ENCODE peak calls at places on chromosomes 3 and 15, in eight cellular contexts. P is left ventricle myocardium superior; G is GDM1; E is iPS DF 19.7; K is stimulated activated CD4-positive, alpha-beta T cell treated with anti-CD3 and anti-CD28 coated beads, Interleukin-4, amount 100 ng/mL, for 1 hour; W is HT1080; D is body of pancreas; U is NCI-H748 treated with DMSO at 0.1 percent for 48 hours. R is an unnamed sample.

GRCh38 chr3:156812521-156813335 is 13.4 kb upstream of the LEKR1 start:
- DNase-seq in D (peak), G (no peak), W (no peak), U (peak), K (no peak), E (no peak), P (no peak), R (no peak)

GRCh38 chr3:28077566-28077965 is 163.9 kb upstream of the CMC1 start:
- DNase-seq in K (no peak), E (peak), D (peak), W (peak), U (no peak), G (no peak), P (peak), R (no peak)

GRCh38 chr15:69316281-69316680 is 17.6 kb downstream of the PAQR5 start:
- DNase-seq in E (no peak), K (no peak), U (no peak), G (no peak), D (no peak), W (no peak), P (no peak), R (no peak)

GRCh38 chr3:123661973-123662372 is 77.1 kb upstream of the HACD2 start:
- DNase-seq in U (no peak), G (no peak), D (no peak), E (no peak), P (no peak), W (no peak), K (no peak), R (no peak)

GRCh38 chr15:31489801-31490646 is 163.4 kb downstream of the KLF13 start:
- DNase-seq in E (no peak), W (peak), K (no peak), G (peak), U (no peak), P (peak), D (peak), R (peak)

GRCh38 chr3:130783629-130784028 is 37.0 kb upstream of the PIK3R4 start:
- DNase-seq in D (no peak), G (no peak), P (no peak), U (no peak), K (no peak), W (peak), E (no peak), R (no peak)

GRCh38 chr15:70197945-70198361 is 100.2 kb upstream of the TLE3 start:
- DNase-seq in P (no peak), W (no peak), E (no peak), U (no peak), K (no peak), D (peak), G (no peak), R (no peak)

GRCh38 chr3:187136936-187137335 is 2.4 kb downstream of the RPL39L start:
- DNase-seq in E (no peak), D (no peak), K (no peak), P (no peak), W (peak), U (no peak), G (no peak), R (no peak)

GRCh38 chr15:72315706-72316370 is 4.1 kb downstream of the CELF6 start:
- DNase-seq in D (peak), E (no peak), W (peak), K (no peak), U (peak), P (no peak), G (no peak), R (no peak)

GRCh38 chr3:30408105-30408557 is 198.3 kb upstream of the TGFBR2 start:
- DNase-seq in P (no peak), U (no peak), W (peak), E (no peak), G (no peak), K (no peak), D (no peak), R (no peak)

GRCh38 chr3:143896486-143896885 is 48.2 kb upstream of the SLC9A9 start:
- DNase-seq in U (peak), G (no peak), K (no peak), P (no peak), D (no peak), W (no peak), E (no peak), R (no peak)

GRCh38 chr15:64850778-64851502 is 9.2 kb downstream of the PLEKHO2 start:
- DNase-seq in W (no peak), G (no peak), E (no peak), D (no peak), U (no peak), P (no peak), K (no peak), R (no peak)

GRCh38 chr15:65595960-65596359 is 15.0 kb downstream of the INTS14 start:
- DNase-seq in E (no peak), G (no peak), D (no peak), P (no peak), W (no peak), U (peak), K (no peak), R (no peak)

GRCh38 chr3:52036829-52037228 is 19.5 kb downstream of the DUSP7 start:
- DNase-seq in G (no peak), U (no peak), K (no peak), P (no peak), E (no peak), W (no peak), D (no peak), R (no peak)

GRCh38 chr3:126112531-126113237 is 28.8 kb upstream of the SLC41A3 start:
- DNase-seq in W (no peak), G (no peak), P (no peak), D (no peak), E (no peak), K (no peak), U (no peak), R (no peak)

GRCh38 chr3:13208706-13209295 is 135.6 kb upstream of the IQSEC1 start:
- DNase-seq in G (no peak), W (no peak), K (no peak), D (no peak), U (no peak), E (no peak), P (no peak), R (no peak)

GRCh38 chr3:185084883-185085282 is 68.0 kb downstream of the C3orf70 start:
- DNase-seq in E (no peak), P (no peak), D (no peak), U (no peak), K (no peak), W (no peak), G (no peak), R (no peak)

GRCh38 chr3:94532951-94533350 is 470.1 kb downstream of the NSUN3 start:
- DNase-seq in W (no peak), U (no peak), G (no peak), E (no peak), P (no peak), D (no peak), K (no peak), R (no peak)

GRCh38 chr15:62494144-62494543 is 329.1 kb upstream of the C2CD4B start:
- DNase-seq in U (no peak), W (no peak), G (no peak), D (no peak), K (no peak), P (no peak), E (no peak), R (no peak)

GRCh38 chr3:46848271-46849097 is 14.8 kb downstream of the MYL3 start:
- DNase-seq in W (peak), G (no peak), D (no peak), P (peak), U (no peak), K (peak), E (peak), R (no peak)

GRCh38 chr3:19946291-19946831 is 536 bp upstream of the RAB5A start:
- DNase-seq in G (no peak), K (no peak), W (no peak), D (no peak), P (no peak), E (no peak), U (no peak), R (no peak)

GRCh38 chr3:37891227-37891626 is 29.5 kb downstream of the CTDSPL start:
- DNase-seq in E (no peak), D (peak), K (no peak), W (no peak), P (no peak), U (no peak), G (no peak), R (no peak)

GRCh38 chr15:91522609-91523332 is 330.7 kb upstream of the SLCO3A1 start:
- DNase-seq in E (no peak), D (no peak), U (no peak), K (no peak), G (no peak), P (no peak), W (peak), R (no peak)

GRCh38 chr3:71285086-71285485 is 298.4 kb downstream of the FOXP1 start:
- DNase-seq in W (no peak), E (no peak), P (no peak), U (no peak), G (no peak), D (no peak), K (no peak), R (no peak)

GRCh38 chr15:59299919-59300617 is 72.6 kb downstream of the MYO1E start:
- DNase-seq in D (peak), E (no peak), U (no peak), K (peak), P (peak), W (peak), G (peak), R (peak)

GRCh38 chr3:10142707-10143560 is 1.4 kb downstream of the VHL start:
- DNase-seq in W (no peak), G (no peak), D (no peak), E (no peak), P (peak), U (no peak), K (no peak), R (no peak)

GRCh38 chr3:156675744-156676466 is 1.5 kb downstream of the TIPARP start:
- DNase-seq in U (peak), P (peak), W (peak), E (no peak), G (no peak), D (peak), K (peak), R (peak)

GRCh38 chr15:57302640-57303257 is 73.6 kb upstream of the CGNL1 start:
- DNase-seq in E (no peak), P (no peak), W (no peak), D (no peak), G (no peak), K (no peak), U (no peak), R (no peak)

GRCh38 chr3:25854214-25854613 is 64.3 kb downstream of the OXSM start:
- DNase-seq in K (no peak), W (no peak), E (no peak), U (no peak), P (no peak), G (no peak), D (no peak), R (no peak)

GRCh38 chr15:85116925-85117646 is 135.4 kb downstream of the PDE8A start:
- DNase-seq in E (no peak), D (no peak), K (no peak), G (no peak), W (no peak), U (no peak), P (no peak), R (no peak)

GRCh38 chr15:34648335-34648631 is 64.8 kb upstream of the GOLGA8B start:
- DNase-seq in E (no peak), K (no peak), P (no peak), G (no peak), W (no peak), U (no peak), D (no peak), R (no peak)

GRCh38 chr3:31043184-31043819 is 148.8 kb upstream of the GADL1 start:
- DNase-seq in P (no peak), D (no peak), K (no peak), E (no peak), U (no peak), W (peak), G (no peak), R (no peak)

GRCh38 chr3:120506828-120507774 is 56.3 kb upstream of the FSTL1 start:
- DNase-seq in W (peak), P (no peak), E (no peak), U (no peak), G (no peak), D (peak), K (no peak), R (no peak)

GRCh38 chr3:79497447-79498111 is 270.2 kb downstream of the ROBO1 start:
- DNase-seq in P (no peak), U (no peak), W (no peak), E (no peak), D (no peak), G (no peak), K (no peak), R (no peak)

GRCh38 chr3:38616111-38616510 is 33.4 kb downstream of the SCN5A start:
- DNase-seq in G (no peak), U (no peak), E (no peak), K (no peak), D (no peak), P (peak), W (no peak), R (no peak)

GRCh38 chr3:50127251-50127671 is 27.9 kb upstream of the SEMA3F start:
- DNase-seq in G (no peak), D (no peak), P (no peak), U (no peak), E (no peak), W (no peak), K (no peak), R (no peak)

R was measured in effector CD8-positive, alpha-beta T cell.